ENCODE peak calls at places on chromosomes 12 and 14, in four cellular contexts. One of them, this sample, is unnamed.

GRCh38 chr12:109621271-109621671 is 47.7 kb downstream of the MVK start:
- DNase-seq in stimulated activated CD4-positive, alpha-beta T cell treated with anti-CD3 and anti-CD28 coated beads, Interleukin-1b, Interleukin-23, amount 100 ng/mL, for 24 hours: no peak
- DNase-seq in kidney tubule cell: no peak
- DNase-seq in neural crest cell: no peak
- DNase-seq in this sample: no peak

GRCh38 chr12:106080111-106080732 is 58.5 kb downstream of the NUAK1 start:
- DNase-seq in stimulated activated CD4-positive, alpha-beta T cell treated with anti-CD3 and anti-CD28 coated beads, Interleukin-1b, Interleukin-23, amount 100 ng/mL, for 24 hours: no peak
- DNase-seq in kidney tubule cell: peak; percentile 13
- DNase-seq in neural crest cell: peak; percentile 30
- DNase-seq in this sample: no peak

GRCh38 chr12:19238520-19238919 is 109.0 kb downstream of the PLEKHA5 start:
- DNase-seq in kidney tubule cell: no peak
- DNase-seq in neural crest cell: no peak
- DNase-seq in stimulated activated CD4-positive, alpha-beta T cell treated with anti-CD3 and anti-CD28 coated beads, Interleukin-1b, Interleukin-23, amount 100 ng/mL, for 24 hours: no peak
- DNase-seq in this sample: no peak

GRCh38 chr12:92007787-92008186 is 137.9 kb downstream of the BTG1 start:
- DNase-seq in kidney tubule cell: no peak
- DNase-seq in neural crest cell: no peak
- DNase-seq in stimulated activated CD4-positive, alpha-beta T cell treated with anti-CD3 and anti-CD28 coated beads, Interleukin-1b, Interleukin-23, amount 100 ng/mL, for 24 hours: no peak
- DNase-seq in this sample: no peak

GRCh38 chr12:16506394-16506793 is 99.6 kb downstream of the LMO3 start:
- DNase-seq in neural crest cell: no peak
- DNase-seq in kidney tubule cell: no peak
- DNase-seq in stimulated activated CD4-positive, alpha-beta T cell treated with anti-CD3 and anti-CD28 coated beads, Interleukin-1b, Interleukin-23, amount 100 ng/mL, for 24 hours: no peak
- DNase-seq in this sample: no peak

GRCh38 chr14:99259327-99259726 is 12.7 kb downstream of the BCL11B start:
- DNase-seq in kidney tubule cell: no peak
- DNase-seq in neural crest cell: no peak
- DNase-seq in stimulated activated CD4-positive, alpha-beta T cell treated with anti-CD3 and anti-CD28 coated beads, Interleukin-1b, Interleukin-23, amount 100 ng/mL, for 24 hours: no peak
- DNase-seq in this sample: no peak

GRCh38 chr12:132380646-132381045 is 51.3 kb upstream of the GALNT9 start:
- DNase-seq in neural crest cell: no peak
- DNase-seq in kidney tubule cell: no peak
- DNase-seq in stimulated activated CD4-positive, alpha-beta T cell treated with anti-CD3 and anti-CD28 coated beads, Interleukin-1b, Interleukin-23, amount 100 ng/mL, for 24 hours: no peak
- DNase-seq in this sample: no peak

GRCh38 chr14:101830271-101830670 is 68.8 kb downstream of the PPP2R5C start:
- DNase-seq in stimulated activated CD4-positive, alpha-beta T cell treated with anti-CD3 and anti-CD28 coated beads, Interleukin-1b, Interleukin-23, amount 100 ng/mL, for 24 hours: no peak
- DNase-seq in neural crest cell: no peak
- DNase-seq in kidney tubule cell: no peak
- DNase-seq in this sample: no peak

GRCh38 chr12:93857279-93857894 is 180.2 kb downstream of the CRADD start:
- DNase-seq in neural crest cell: no peak
- DNase-seq in stimulated activated CD4-positive, alpha-beta T cell treated with anti-CD3 and anti-CD28 coated beads, Interleukin-1b, Interleukin-23, amount 100 ng/mL, for 24 hours: no peak
- DNase-seq in kidney tubule cell: peak; percentile 44
- DNase-seq in this sample: no peak

GRCh38 chr14:70186826-70187483 is 1.8 kb downstream of the SLC8A3 start:
- DNase-seq in kidney tubule cell: no peak
- DNase-seq in stimulated activated CD4-positive, alpha-beta T cell treated with anti-CD3 and anti-CD28 coated beads, Interleukin-1b, Interleukin-23, amount 100 ng/mL, for 24 hours: no peak
- DNase-seq in neural crest cell: no peak
- DNase-seq in this sample: no peak

GRCh38 chr12:389138-390096 is at the start of gene KDM5A:
- DNase-seq in kidney tubule cell: peak; percentile 93
- DNase-seq in neural crest cell: peak; percentile 88
- DNase-seq in stimulated activated CD4-positive, alpha-beta T cell treated with anti-CD3 and anti-CD28 coated beads, Interleukin-1b, Interleukin-23, amount 100 ng/mL, for 24 hours: peak; percentile 74
- DNase-seq in this sample: peak; percentile 94

GRCh38 chr12:11067514-11067913 is 5.4 kb upstream of the TAS2R46 start:
- DNase-seq in stimulated activated CD4-positive, alpha-beta T cell treated with anti-CD3 and anti-CD28 coated beads, Interleukin-1b, Interleukin-23, amount 100 ng/mL, for 24 hours: no peak
- DNase-seq in kidney tubule cell: no peak
- DNase-seq in neural crest cell: no peak
- DNase-seq in this sample: no peak